ENCODE peak calls at places on chromosomes 4 and X, in four cellular contexts. X is HCT116, G is K562, U is HepG2. E is an unnamed sample.

GRCh38 chr4:1202526-1203378 is 30.4 kb upstream of the SPON2 start:
- DNase-seq in X (no peak), G (no peak), U (no peak), E (no peak)

GRCh38 chr4:10023806-10024205 is 2.5 kb upstream of the SLC2A9 start:
- DNase-seq in X (no peak), G (no peak), U (no peak), E (no peak)

GRCh38 chr4:161893566-161893965 is 270.2 kb downstream of the FSTL5 start:
- DNase-seq in X (no peak), G (no peak), U (no peak), E (no peak)

GRCh38 chrX:115650916-115651315 is 89.9 kb downstream of the PLS3 start:
- DNase-seq in X (peak; percentile 23), G (peak; percentile 10), U (peak; percentile 33), E (no peak)

GRCh38 chr4:112509243-112510190 is 6.5 kb downstream of the NEUROG2 start:
- DNase-seq in X (no peak), G (no peak), U (no peak), E (no peak)

GRCh38 chr4:158170691-158171455 is 2.0 kb downstream of the GASK1B start:
- DNase-seq in X (no peak), G (peak; percentile 31), U (peak; percentile 55), E (no peak)

GRCh38 chr4:80266902-80267380 is 477 bp downstream of the FGF5 start:
- DNase-seq in X (no peak), G (peak; percentile 34), U (no peak), E (no peak)

GRCh38 chrX:14043209-14043608 is 13.5 kb upstream of the GEMIN8 start:
- DNase-seq in X (no peak), G (no peak), U (peak; percentile 7), E (no peak)

GRCh38 chr4:151530230-151530629 is 121.3 kb downstream of the FHIP1A start:
- DNase-seq in X (no peak), G (no peak), U (no peak), E (no peak)

GRCh38 chrX:34659575-34659974 is 2.5 kb upstream of the TMEM47 start:
- DNase-seq in X (no peak), G (no peak), U (no peak), E (no peak)

GRCh38 chr4:146646601-146647000 is 7.9 kb downstream of the POU4F2 start:
- DNase-seq in X (no peak), G (no peak), U (no peak), E (no peak)

GRCh38 chrX:9995855-9996339 is 28.7 kb downstream of the CLDN34 start:
- DNase-seq in X (peak; percentile 55), G (peak; percentile 73), U (peak; percentile 60), E (no peak)

GRCh38 chr4:182142146-182143085 is 100.8 kb upstream of the TENM3 start:
- DNase-seq in X (no peak), G (no peak), U (no peak), E (no peak)

GRCh38 chr4:125541836-125542235 is 227.1 kb downstream of the FAT4 start:
- DNase-seq in X (no peak), G (no peak), U (no peak), E (no peak)

GRCh38 chr4:80171251-80171650 is 26.1 kb upstream of the PRDM8 start:
- DNase-seq in X (no peak), G (no peak), U (no peak), E (no peak)

GRCh38 chrX:152886716-152887115 is 11.2 kb upstream of the ZNF185 start:
- DNase-seq in X (no peak), G (no peak), U (no peak), E (no peak)

GRCh38 chr4:21858971-21859370 is 89.6 kb downstream of the KCNIP4 start:
- DNase-seq in X (no peak), G (no peak), U (no peak), E (no peak)

GRCh38 chr4:152033621-152034020 is 272.8 kb upstream of the GATB start:
- DNase-seq in X (no peak), G (no peak), U (no peak), E (no peak)

GRCh38 chr4:120071192-120071795 is 4.6 kb upstream of the MAD2L1 start:
- DNase-seq in X (peak; percentile 57), G (peak; percentile 19), U (peak; percentile 43), E (peak; percentile 33)

GRCh38 chrX:31679861-31680260 is 608.0 kb upstream of the FTHL17 start:
- DNase-seq in X (no peak), G (no peak), U (no peak), E (no peak)

GRCh38 chr4:119300388-119301131 is 21.4 kb downstream of the FABP2 start:
- DNase-seq in X (peak; percentile 91), G (peak; percentile 77), U (peak; percentile 96), E (peak; percentile 67)

GRCh38 chrX:115337735-115338134 is 48.2 kb downstream of the LUZP4 start:
- DNase-seq in X (no peak), G (no peak), U (no peak), E (no peak)

GRCh38 chr4:83582289-83582756 is 46.4 kb downstream of the GPAT3 start:
- DNase-seq in X (no peak), G (no peak), U (no peak), E (no peak)

GRCh38 chr4:87875187-87875586 is 42.4 kb downstream of the MEPE start:
- DNase-seq in X (no peak), G (no peak), U (no peak), E (no peak)

GRCh38 chr4:1991087-1991486 is 17.7 kb downstream of the NELFA start:
- DNase-seq in X (no peak), G (no peak), U (no peak), E (no peak)

GRCh38 chr4:169203891-169204290 is 66.9 kb downstream of the SH3RF1 start:
- DNase-seq in X (no peak), G (no peak), U (no peak), E (no peak)

GRCh38 chr4:169202878-169203277 is 67.9 kb downstream of the SH3RF1 start:
- DNase-seq in X (no peak), G (no peak), U (no peak), E (no peak)

GRCh38 chr4:169201144-169202124 is 69.3 kb downstream of the SH3RF1 start:
- DNase-seq in X (no peak), G (no peak), U (no peak), E (no peak)

GRCh38 chr4:169200361-169201030 is 70.3 kb downstream of the SH3RF1 start:
- DNase-seq in X (no peak), G (no peak), U (no peak), E (no peak)

GRCh38 chr4:169202143-169202699 is 68.5 kb downstream of the SH3RF1 start:
- DNase-seq in X (no peak), G (no peak), U (peak; percentile 10), E (no peak)
- H3K27ac ChIP-seq in X (no peak overlapping the region), G (no peak overlapping the region), U (no peak overlapping the region), E (peak overlapping the region; percentile 39)

GRCh38 chr4:187565416-187565815 is 430.2 kb upstream of the ZFP42 start:
- DNase-seq in X (no peak), G (no peak), U (no peak), E (no peak)
- TF ChIP-seq TCF7L2 in X (no peak), G (no peak), U (no peak), E (no peak)

DNA sequence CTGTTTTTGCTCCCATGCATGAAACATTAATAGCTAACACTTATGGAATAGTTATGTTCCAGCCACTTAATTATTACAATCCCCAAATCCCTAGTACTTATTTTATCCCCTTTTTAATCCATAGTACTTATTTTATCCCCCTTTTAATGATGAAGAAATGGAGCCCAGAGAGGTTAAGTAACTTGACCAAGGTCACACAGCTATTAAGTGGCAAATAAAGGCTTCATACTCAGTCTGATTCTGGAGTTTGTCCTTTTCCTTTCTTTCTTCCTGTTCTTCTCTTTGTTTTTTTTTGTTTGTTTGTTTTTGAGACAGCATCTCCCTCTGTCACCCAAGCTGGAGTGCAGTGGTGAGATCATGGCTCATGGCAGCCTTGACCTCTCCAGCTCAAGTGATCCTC is 2.2 kb downstream of the NKAP start:
- DNase-seq in X (no peak), G (no peak), U (no peak), E (no peak)
- H3K27ac ChIP-seq in X (no peak overlapping the region), G (no peak overlapping the region), U (no peak overlapping the region), E (no peak overlapping the region)

GRCh38 chr4:150306719-150307118 is 228.5 kb downstream of the DCLK2 start:
- DNase-seq in X (no peak), G (no peak), U (no peak), E (no peak)

GRCh38 chr4:150302553-150302952 is 224.3 kb downstream of the DCLK2 start:
- DNase-seq in X (peak; percentile 53), G (peak; percentile 63), U (peak; percentile 74), E (no peak)

GRCh38 chr4:150308824-150309472 is 230.7 kb downstream of the DCLK2 start:
- DNase-seq in X (no peak), G (no peak), U (no peak), E (no peak)

GRCh38 chr4:150310159-150310895 is 232.1 kb downstream of the DCLK2 start:
- DNase-seq in X (no peak), G (no peak), U (no peak), E (no peak)

GRCh38 chr4:150305995-150306394 is 227.8 kb downstream of the DCLK2 start:
- DNase-seq in X (no peak), G (no peak), U (no peak), E (no peak)
- TF ChIP-seq TCF7L2 in X (no peak), G (no peak), U (no peak), E (no peak)

DNA sequence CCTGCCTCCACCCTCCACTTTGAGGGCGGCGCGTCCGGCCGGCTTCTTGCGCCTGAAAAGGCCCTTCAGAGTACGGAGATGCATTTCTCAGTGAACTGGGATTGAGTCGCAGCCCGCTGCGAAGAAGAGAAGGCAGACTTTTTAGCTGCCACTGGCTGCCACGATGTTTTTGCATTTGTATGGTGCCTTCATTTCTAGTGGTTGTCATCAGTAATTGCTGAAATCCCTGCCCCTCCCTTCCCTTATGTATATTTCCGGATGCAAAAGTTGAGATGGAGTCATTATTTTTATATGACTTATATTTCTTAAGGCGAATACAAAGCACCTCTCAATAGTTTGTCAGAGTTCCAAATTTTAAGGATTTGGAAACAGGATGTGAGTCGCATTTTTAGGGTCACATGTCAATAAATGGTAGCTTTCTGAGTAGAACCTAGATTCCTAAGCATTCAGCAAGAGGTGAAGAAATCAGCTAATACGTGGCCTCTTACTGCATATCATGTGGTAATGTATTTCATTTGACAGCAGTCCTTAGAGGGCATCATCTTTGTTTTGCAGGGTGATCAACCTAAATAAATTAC is 652 bp downstream of the ATP6AP2 start:
- DNase-seq in X (no peak), G (no peak), U (no peak), E (no peak)
- H3K27ac ChIP-seq in X (no peak overlapping the region), G (peak overlapping the region; percentile 68), U (peak overlapping the region; percentile 26), E (peak overlapping the region; percentile 51)

DNA sequence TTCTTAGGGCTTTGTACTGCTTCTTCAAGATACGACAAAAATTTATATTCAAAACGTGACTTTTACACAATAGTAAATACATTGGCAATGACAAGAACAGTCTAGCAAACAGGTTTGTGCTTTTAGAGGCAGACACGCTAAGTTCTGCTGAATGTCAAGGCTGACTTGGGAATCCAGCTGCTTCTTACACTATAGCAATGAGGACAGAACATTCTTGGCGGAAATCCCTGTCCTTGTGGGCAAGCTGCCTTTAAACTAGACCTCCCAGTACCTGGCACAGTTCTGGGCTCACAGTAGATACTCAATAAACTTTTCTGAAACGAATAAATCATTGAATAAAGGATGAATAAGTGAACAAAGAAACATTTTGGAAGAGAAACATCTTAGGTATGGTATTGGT is 148.2 kb downstream of the RASL11B start:
- DNase-seq in X (no peak), G (no peak), U (no peak), E (no peak)
- TF ChIP-seq TCF7L2 in X (no peak), G (no peak), U (no peak), E (no peak)

DNA sequence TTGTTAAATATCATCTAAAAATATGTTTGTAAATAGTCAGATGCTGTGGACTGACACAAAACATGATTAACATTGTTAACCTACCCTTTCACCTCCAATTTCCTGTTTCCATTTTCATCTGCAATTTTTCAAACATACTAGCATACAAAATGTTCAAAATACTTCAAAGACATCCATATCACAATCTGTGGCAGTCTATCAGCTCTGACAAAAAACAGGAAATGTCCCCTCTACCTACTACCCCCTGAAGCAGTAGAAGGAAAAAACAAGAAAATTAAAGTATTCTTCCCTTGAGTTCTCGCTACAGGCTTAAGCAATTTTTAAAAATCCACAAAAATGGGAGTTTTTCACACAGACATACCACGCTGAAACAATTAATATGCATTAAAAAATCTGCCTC is 108.2 kb upstream of the MCF2 start:
- DNase-seq in X (no peak), G (no peak), U (no peak), E (no peak)
- H3K27ac ChIP-seq in X (no peak overlapping the region), G (no peak overlapping the region), U (no peak overlapping the region), E (no peak overlapping the region)

E was measured in Panc1.